ENCODE peak calls at places on chromosome 13, in six cellular contexts. U is frontal cortex; P is hippocampal formation; G is stimulated activated CD4-positive, alpha-beta T cell treated with anti-CD3 and anti-CD28 coated beads, Interleukin-1b, Interleukin-23, amount 100 ng/mL, for 24 hours; W is KG1; B is C1 segment of cervical spinal cord. I is an unnamed sample.

GRCh38 chr13:42544246-42544915 is 29.6 kb upstream of the TNFSF11 start:
- DNase-seq in U (no peak), P (no peak), G (no peak), W (no peak), B (no peak), I (no peak)

GRCh38 chr13:84431646-84432045 is 549.4 kb upstream of the SLITRK1 start:
- DNase-seq in U (no peak), P (no peak), G (no peak), W (no peak), B (no peak), I (no peak)

GRCh38 chr13:92573467-92574057 is 653.0 kb upstream of the GPC6 start:
- DNase-seq in U (no peak), P (no peak), G (no peak), W (no peak), B (no peak), I (no peak)

GRCh38 chr13:33126909-33127607 is 110.8 kb downstream of the KL start:
- DNase-seq in U (no peak), P (no peak), G (no peak), W (no peak), B (no peak), I (no peak)

GRCh38 chr13:30033681-30034447 is 183.4 kb upstream of the UBL3 start:
- DNase-seq in U (no peak), P (no peak), G (no peak), W (peak), B (no peak), I (no peak)

GRCh38 chr13:26616126-26616525 is 58.6 kb downstream of the WASF3 start:
- DNase-seq in U (no peak), P (no peak), G (no peak), W (no peak), B (no peak), I (no peak)

GRCh38 chr13:82938644-82939043 is 943.6 kb downstream of the SLITRK1 start:
- DNase-seq in U (no peak), P (no peak), G (no peak), W (no peak), B (no peak), I (no peak)

GRCh38 chr13:75079226-75079625 is 402.7 kb downstream of the TBC1D4 start:
- DNase-seq in U (no peak), P (no peak), G (no peak), W (no peak), B (no peak), I (no peak)

GRCh38 chr13:47672245-47672975 is 328.7 kb downstream of the SUCLA2 start:
- DNase-seq in U (no peak), P (no peak), G (no peak), W (no peak), B (no peak), I (no peak)

GRCh38 chr13:106433066-106433465 is 102.4 kb downstream of the EFNB2 start:
- DNase-seq in U (no peak), P (no peak), G (no peak), W (no peak), B (no peak), I (no peak)

GRCh38 chr13:69291292-69291906 is 816.2 kb upstream of the ATXN8OS start:
- DNase-seq in U (no peak), P (no peak), G (no peak), W (no peak), B (no peak), I (no peak)

GRCh38 chr13:80048030-80048429 is 292.9 kb downstream of the SPRY2 start:
- DNase-seq in U (no peak), P (no peak), G (no peak), W (no peak), B (no peak), I (no peak)

GRCh38 chr13:46386996-46387851 is at the start of gene RUBCNL:
- DNase-seq in U (peak), P (peak), G (peak), W (no peak), B (peak), I (no peak)

GRCh38 chr13:84574851-84575250 is 692.6 kb upstream of the SLITRK1 start:
- DNase-seq in U (no peak), P (no peak), G (no peak), W (peak), B (no peak), I (no peak)

GRCh38 chr13:27131906-27132305 is 39.7 kb downstream of the USP12 start:
- DNase-seq in U (no peak), P (no peak), G (no peak), W (no peak), B (no peak), I (no peak)

GRCh38 chr13:33676700-33677048 is 141.3 kb upstream of the RFC3 start:
- DNase-seq in U (no peak), P (peak), G (no peak), W (no peak), B (peak), I (no peak)

GRCh38 chr13:30708541-30708940 is 26.8 kb upstream of the ALOX5AP start:
- DNase-seq in U (no peak), P (no peak), G (no peak), W (no peak), B (no peak), I (no peak)

GRCh38 chr13:67281476-67281875 is 51.3 kb upstream of the PCDH9 start:
- DNase-seq in U (no peak), P (no peak), G (no peak), W (no peak), B (no peak), I (no peak)

GRCh38 chr13:112722433-112723250 is 32.8 kb downstream of the ATP11A start:
- DNase-seq in U (no peak), P (no peak), G (no peak), W (no peak), B (no peak), I (no peak)

GRCh38 chr13:33009019-33009418 is 7.2 kb upstream of the KL start:
- DNase-seq in U (no peak), P (no peak), G (no peak), W (no peak), B (no peak), I (no peak)

GRCh38 chr13:110293037-110293436 is 13.9 kb downstream of the COL4A1 start:
- DNase-seq in U (no peak), P (no peak), G (no peak), W (no peak), B (no peak), I (no peak)

GRCh38 chr13:24213932-24214331 is 53.4 kb downstream of the SPATA13 start:
- DNase-seq in U (no peak), P (no peak), G (no peak), W (no peak), B (no peak), I (no peak)

GRCh38 chr13:51255556-51255955 is 33.4 kb downstream of the FAM124A start:
- DNase-seq in U (no peak), P (no peak), G (no peak), W (no peak), B (no peak), I (no peak)

GRCh38 chr13:26819067-26819466 is 58.5 kb upstream of the GPR12 start:
- DNase-seq in U (no peak), P (no peak), G (no peak), W (no peak), B (no peak), I (no peak)

GRCh38 chr13:21683034-21683733 is 12.3 kb downstream of the FGF9 start:
- DNase-seq in U (no peak), P (no peak), G (no peak), W (no peak), B (no peak), I (no peak)

GRCh38 chr13:111482126-111482525 is 161.7 kb downstream of the TEX29 start:
- DNase-seq in U (no peak), P (no peak), G (no peak), W (no peak), B (no peak), I (no peak)

GRCh38 chr13:29952245-29952644 is 101.8 kb upstream of the UBL3 start:
- DNase-seq in U (no peak), P (no peak), G (no peak), W (no peak), B (no peak), I (no peak)

GRCh38 chr13:50119593-50119992 is 104.3 kb downstream of the KCNRG start:
- DNase-seq in U (no peak), P (no peak), G (no peak), W (no peak), B (no peak), I (no peak)

GRCh38 chr13:46866150-46866549 is 30.7 kb downstream of the HTR2A start:
- DNase-seq in U (no peak), P (no peak), G (no peak), W (peak), B (no peak), I (peak)

GRCh38 chr13:113838711-113839201 is 25.1 kb downstream of the GAS6 start:
- DNase-seq in U (no peak), P (no peak), G (no peak), W (no peak), B (no peak), I (no peak)